ENCODE peak calls at places on chromosomes 7 and 10, in nine cellular contexts. Q is GM20000; M is CD4-positive, alpha-beta T cell; T is lung; G is PC-3; L is stimulated activated CD4-positive, alpha-beta T cell treated with anti-CD3 and anti-CD28 coated beads, Interleukin-4, amount 100 ng/mL, for 24 hours; H is activated CD4-positive, alpha-beta T cell treated with anti-CD3 and anti-CD28 coated beads for 24 hours; N is suprapubic skin; X is hypothalamus. F is an unnamed sample.

GRCh38 chr10:119521443-119522204 is 20.9 kb downstream of the RGS10 start:
- DNase-seq in H (no peak), L (no peak), G (peak; percentile 84), N (no peak), M (no peak), T (no peak), X (no peak), Q (no peak), F (no peak)

GRCh38 chr7:125506331-125506730 is 576.7 kb upstream of the POT1 start:
- DNase-seq in G (no peak), H (no peak), N (no peak), M (no peak), T (no peak), L (no peak), Q (no peak), X (no peak), F (no peak)

GRCh38 chr7:27453702-27454405 is 208.8 kb downstream of the HIBADH start:
- DNase-seq in M (no peak), N (no peak), X (no peak), Q (no peak), L (no peak), T (no peak), G (no peak), H (no peak), F (no peak)

GRCh38 chr7:158430308-158431034 is 157.2 kb downstream of the PTPRN2 start:
- DNase-seq in T (no peak), H (no peak), N (no peak), X (no peak), Q (no peak), M (no peak), L (no peak), G (no peak), F (peak; percentile 78)

GRCh38 chr10:80271416-80271815 is 18.0 kb downstream of the MAT1A start:
- DNase-seq in N (no peak), G (no peak), M (no peak), H (no peak), Q (no peak), L (no peak), X (no peak), T (no peak), F (no peak)

GRCh38 chr7:31443457-31443856 is 70.4 kb upstream of the ITPRID1 start:
- DNase-seq in H (no peak), X (no peak), G (peak; percentile 79), N (no peak), T (no peak), M (no peak), Q (peak; percentile 47), L (no peak), F (no peak)

GRCh38 chr7:98100088-98100487 is 6.6 kb upstream of the LMTK2 start:
- DNase-seq in L (no peak), Q (no peak), T (no peak), M (no peak), G (no peak), X (no peak), N (no peak), H (no peak), F (no peak)

GRCh38 chr10:117929321-117930067 is 117.2 kb downstream of the RAB11FIP2 start:
- DNase-seq in G (no peak), M (no peak), N (no peak), T (no peak), L (no peak), X (no peak), Q (no peak), H (no peak), F (no peak)

GRCh38 chr7:28645866-28646265 is 233.5 kb downstream of the CREB5 start:
- DNase-seq in N (no peak), M (no peak), X (no peak), G (no peak), L (no peak), T (no peak), Q (no peak), H (no peak), F (no peak)

GRCh38 chr7:155580367-155580766 is 34.0 kb upstream of the CNPY1 start:
- DNase-seq in X (no peak), H (peak; percentile 8), M (no peak), N (peak; percentile 14), L (peak; percentile 38), T (no peak), G (no peak), Q (no peak), F (no peak)

GRCh38 chr7:114156178-114156577 is 237.4 kb upstream of the PPP1R3A start:
- DNase-seq in X (no peak), T (no peak), Q (no peak), N (no peak), H (no peak), G (no peak), L (no peak), M (no peak), F (no peak)

GRCh38 chr7:36048902-36049240 is 104.2 kb upstream of the EEPD1 start:
- DNase-seq in N (no peak), L (no peak), T (no peak), M (no peak), X (no peak), Q (no peak), G (peak; percentile 24), H (no peak), F (no peak)

GRCh38 chr10:48224979-48225560 is 49.4 kb downstream of the FRMPD2 start:
- DNase-seq in N (no peak), T (no peak), G (no peak), Q (no peak), H (no peak), X (no peak), M (no peak), L (no peak), F (no peak)

GRCh38 chr7:73706122-73707044 is 13.1 kb downstream of the STX1A start:
- DNase-seq in L (peak; percentile 51), G (peak; percentile 88), X (no peak), Q (no peak), N (no peak), M (no peak), T (no peak), H (no peak), F (no peak)

GRCh38 chr10:62049815-62050626 is 148.5 kb downstream of the ARID5B start:
- DNase-seq in T (no peak), X (no peak), M (no peak), L (no peak), Q (no peak), G (peak; percentile 64), H (no peak), N (no peak), F (no peak)

GRCh38 chr10:104678658-104679057 is 37.6 kb downstream of the SORCS3 start:
- DNase-seq in N (no peak), T (no peak), G (no peak), H (no peak), L (no peak), Q (no peak), X (no peak), M (no peak), F (no peak)

GRCh38 chr7:107463139-107464078 is 6.4 kb upstream of the GPR22 start:
- DNase-seq in N (no peak), G (peak; percentile 80), H (no peak), Q (peak; percentile 18), T (peak; percentile 31), L (peak; percentile 34), X (no peak), M (peak; percentile 25), F (no peak)

GRCh38 chr7:70193514-70193913 is 595.2 kb downstream of the AUTS2 start:
- DNase-seq in N (no peak), Q (peak; percentile 19), L (no peak), M (no peak), H (no peak), G (no peak), T (no peak), X (no peak), F (no peak)

GRCh38 chr7:13279854-13280435 is 592.5 kb downstream of the ARL4A start:
- DNase-seq in M (no peak), T (no peak), Q (no peak), G (peak; percentile 63), L (no peak), X (no peak), N (no peak), H (no peak), F (no peak)

GRCh38 chr10:47370015-47370767 is 13.9 kb downstream of the ZNF488 start:
- DNase-seq in H (no peak), G (no peak), M (no peak), L (no peak), N (peak; percentile 37), Q (no peak), T (no peak), X (no peak), F (peak; percentile 62)

F was measured in mesenteric fat pad.